ENCODE peak calls at places on chromosomes 4 and X, in seven cellular contexts. R is IMR-90, E is prostate gland, H is Peyer's patch, N is adrenal gland, Y is body of pancreas, D is ovary. B is an unnamed sample. For H3K27me3, the result is how much of the 10 kb centered on the place peaks cover.

GRCh38 chr4:181176306-181176705 is 1066.9 kb upstream of the TENM3 start:
- DNase-seq in R (peak), E (no peak), H (no peak), N (no peak), Y (no peak), D (no peak), B (no peak)

GRCh38 chr4:85084371-85085170 is 118.1 kb upstream of the WDFY3 start:
- DNase-seq in R (peak), E (peak), H (no peak), N (peak), Y (peak), D (no peak), B (peak)

GRCh38 chrX:41051303-41051702 is 33.9 kb upstream of the USP9X start:
- DNase-seq in R (no peak), E (no peak), H (no peak), N (no peak), Y (no peak), D (no peak), B (no peak)

GRCh38 chr4:142817442-142817841 is 28.7 kb downstream of the INPP4B start:
- DNase-seq in R (peak), E (no peak), H (no peak), N (no peak), Y (peak), D (no peak), B (peak)

GRCh38 chrX:150200820-150201287 is 162.3 kb upstream of the MAMLD1 start:
- DNase-seq in R (peak), E (no peak), H (peak), N (peak), Y (peak), D (peak), B (peak)

GRCh38 chr4:74715731-74716435 is 78.4 kb downstream of the BTC start:
- DNase-seq in R (no peak), E (no peak), H (no peak), N (no peak), Y (no peak), D (no peak), B (no peak)

GRCh38 chr4:126705271-126705670 is 927.5 kb upstream of the INTU start:
- DNase-seq in R (peak), E (no peak), H (no peak), N (no peak), Y (no peak), D (no peak), B (no peak)

GRCh38 chr4:23166919-23167318 is 474.2 kb downstream of the GBA3 start:
- DNase-seq in R (no peak), E (no peak), H (no peak), N (no peak), Y (no peak), D (no peak), B (no peak)

GRCh38 chr4:41394362-41394960 is 137.7 kb downstream of the UCHL1 start:
- DNase-seq in R (no peak), E (no peak), H (no peak), N (no peak), Y (no peak), D (no peak), B (no peak)

DNA sequence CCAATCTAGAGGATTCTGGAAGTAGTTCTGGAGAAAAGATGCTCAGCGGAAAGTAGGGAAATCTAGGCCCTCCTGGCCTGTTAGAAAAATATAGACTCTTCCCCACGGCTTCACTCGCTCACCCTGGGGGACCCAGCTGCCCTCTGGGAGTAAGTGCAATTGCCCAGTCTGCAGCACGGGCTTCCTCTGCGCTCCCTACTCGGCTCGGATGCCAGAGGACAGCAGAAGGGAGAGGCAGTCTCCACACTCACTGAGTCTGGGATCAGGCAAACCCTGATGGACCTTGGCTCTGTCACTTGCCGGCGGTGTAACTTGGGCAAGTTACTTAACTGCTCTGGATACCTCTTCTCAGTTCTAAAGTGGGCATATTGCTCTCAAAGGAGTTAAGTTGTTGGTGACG is 2.1 kb downstream of the SHISA3 start:
- DNase-seq in R (no peak), E (no peak), H (no peak), N (no peak), Y (no peak), D (no peak), B (no peak)
- H3K27me3 ChIP-seq in R (under half), E (under half), H (under half), N (under half), Y (under half), D (under half), B (half or more)

DNA sequence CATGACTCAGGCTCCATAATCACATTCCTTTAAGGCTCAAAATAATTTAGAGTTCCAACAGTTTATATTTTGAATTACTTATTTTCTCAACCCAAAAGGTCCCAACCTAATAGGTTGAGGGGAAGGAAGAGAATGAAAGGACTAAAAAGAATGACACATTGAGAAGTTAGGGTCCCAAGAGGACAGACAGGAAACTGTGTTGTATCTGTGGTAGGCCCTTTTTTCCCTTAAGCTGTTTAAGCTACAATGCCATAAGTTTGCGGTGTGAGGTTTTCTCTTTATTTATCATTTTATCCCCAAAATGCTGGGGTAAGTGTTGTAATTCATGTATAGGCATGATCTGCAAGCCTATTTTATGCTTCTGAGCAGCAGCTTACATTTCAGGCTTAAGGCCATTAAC is 290.2 kb downstream of the ZNF674 start:
- DNase-seq in R (no peak), E (no peak), H (no peak), N (no peak), Y (no peak), D (no peak), B (no peak)
- TF ChIP-seq POLR2A in R (no peak), E (no peak), H (no peak), N (no peak), Y (no peak), D (no peak), B (no peak)

DNA sequence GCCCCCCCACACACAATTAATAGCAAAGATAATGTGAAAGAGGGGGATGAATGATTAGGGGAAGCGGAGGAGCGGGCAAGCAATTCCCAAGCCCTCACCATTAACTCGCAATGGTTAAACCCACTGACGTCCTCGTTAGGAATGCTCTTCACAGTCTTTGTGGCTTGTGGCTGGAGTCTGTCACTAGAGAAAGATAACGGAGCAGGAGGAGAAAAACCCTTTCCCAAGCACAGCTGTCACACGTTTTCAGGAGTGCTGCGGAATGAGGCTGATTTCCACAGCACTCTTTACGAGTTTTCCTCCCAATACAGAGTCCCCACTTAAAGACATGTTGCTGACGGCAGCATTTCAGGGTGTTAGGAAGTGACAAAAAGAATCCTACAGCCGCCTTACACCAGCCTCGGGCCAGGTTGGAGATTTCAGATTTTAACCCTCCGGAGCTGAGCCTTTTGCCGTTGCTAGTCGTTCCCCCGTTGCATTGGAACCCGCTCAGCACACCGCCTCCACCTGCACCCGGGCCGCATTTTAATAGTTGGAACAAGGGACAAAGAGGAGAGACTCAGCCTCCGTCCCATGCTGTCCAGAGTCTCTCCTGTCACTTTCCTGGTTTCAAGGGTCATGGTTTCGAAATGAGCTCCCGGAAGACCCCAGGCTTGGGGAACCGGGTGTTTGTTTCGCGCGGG is 92.2 kb downstream of the GEMIN8 start:
- DNase-seq in R (peak), E (no peak), H (no peak), N (no peak), Y (no peak), D (no peak), B (no peak)
- H3K27me3 ChIP-seq in R (under half), E (under half), H (under half), N (half or more), Y (under half), D (under half), B (under half)

GRCh38 chr4:164799410-164799809 is 45.5 kb downstream of the SMIM31 start:
- DNase-seq in R (no peak), E (no peak), H (no peak), N (no peak), Y (no peak), D (no peak), B (no peak)
- TF ChIP-seq POLR2A in R (no peak), E (no peak), H (no peak), N (no peak), Y (no peak), D (no peak), B (no peak)

GRCh38 chr4:153987291-153987690 is 198.4 kb upstream of the SFRP2 start:
- DNase-seq in R (no peak), E (no peak), H (no peak), N (no peak), Y (no peak), D (no peak), B (no peak)
- H3K27me3 ChIP-seq in R (under half), E (under half), H (under half), N (under half), Y (under half), D (under half), B (under half)

GRCh38 chrX:110178179-110178865 is 139.6 kb downstream of the AMMECR1 start:
- DNase-seq in R (no peak), E (no peak), H (no peak), N (no peak), Y (peak), D (no peak), B (no peak)
- TF ChIP-seq POLR2A in R (no peak), E (no peak), H (no peak), N (no peak), Y (no peak), D (no peak), B (no peak)

DNA sequence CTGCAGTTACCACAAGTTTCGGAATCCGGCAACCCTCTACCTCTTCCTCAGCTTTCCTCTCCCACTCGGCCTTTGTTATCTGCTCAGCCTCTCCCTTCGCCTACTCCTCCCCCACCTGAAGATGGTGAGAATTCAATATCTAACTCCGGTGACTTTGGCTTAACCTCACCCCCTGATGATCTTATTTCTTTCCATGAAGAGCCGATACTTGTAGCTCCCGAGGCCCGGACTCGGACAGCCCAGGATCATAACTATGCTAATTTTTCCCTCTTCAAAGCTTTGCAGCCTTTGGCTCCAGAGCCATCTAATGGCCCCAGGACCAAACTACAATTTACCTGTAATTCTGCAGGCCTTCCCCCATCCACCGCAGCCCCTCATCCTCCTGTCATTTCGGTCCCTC is 32.0 kb upstream of the MGST2 start:
- DNase-seq in R (peak), E (peak), H (no peak), N (peak), Y (peak), D (peak), B (no peak)
- H3K27me3 ChIP-seq in R (under half), E (under half), H (under half), N (under half), Y (under half), D (under half), B (under half)

GRCh38 chr4:87540176-87541058 is 11.2 kb upstream of the SPARCL1 start:
- DNase-seq in R (peak), E (no peak), H (no peak), N (no peak), Y (no peak), D (no peak), B (peak)
- TF ChIP-seq POLR2A in R (no peak), E (no peak), H (no peak), N (no peak), Y (no peak), D (no peak), B (peak)

GRCh38 chr4:53479731-53480525 is 102.5 kb downstream of the FIP1L1 start:
- DNase-seq in R (peak), E (no peak), H (no peak), N (no peak), Y (no peak), D (no peak), B (no peak)

GRCh38 chr4:53480909-53481308 is 103.5 kb downstream of the FIP1L1 start:
- DNase-seq in R (peak), E (no peak), H (no peak), N (no peak), Y (no peak), D (no peak), B (no peak)

GRCh38 chr4:53483250-53483649 is 105.8 kb downstream of the FIP1L1 start:
- DNase-seq in R (no peak), E (no peak), H (no peak), N (no peak), Y (no peak), D (no peak), B (no peak)

GRCh38 chr4:53478671-53479456 is 101.4 kb downstream of the FIP1L1 start:
- DNase-seq in R (peak), E (no peak), H (no peak), N (peak), Y (no peak), D (no peak), B (no peak)

GRCh38 chr4:53481586-53481985 is 104.1 kb downstream of the FIP1L1 start:
- DNase-seq in R (no peak), E (no peak), H (no peak), N (no peak), Y (no peak), D (no peak), B (no peak)
- H3K27me3 ChIP-seq in R (under half), E (under half), H (under half), N (under half), Y (under half), D (under half), B (under half)

B was measured in gastrocnemius medialis.